ENCODE peak calls at places on chromosomes 11 and 22, in six cellular contexts. X is ovary, T is adrenal gland, S is A549, G is body of pancreas, A is IMR-90. Y is an unnamed sample.

GRCh38 chr11:117096973-117097566 is 1.2 kb downstream of the SIK3 start:
- DNase-seq in X (no peak), T (no peak), S (no peak), G (no peak), A (no peak), Y (no peak)

GRCh38 chr11:83826078-83826477 is 539.9 kb upstream of the CCDC90B start:
- DNase-seq in X (no peak), T (no peak), S (no peak), G (no peak), A (no peak), Y (no peak)

GRCh38 chr11:790721-791564 is 1.1 kb upstream of the CEND1 start:
- DNase-seq in X (no peak), T (no peak), S (peak; percentile 74), G (no peak), A (no peak), Y (no peak)

GRCh38 chr11:87778341-87778740 is 396.9 kb downstream of the RAB38 start:
- DNase-seq in X (no peak), T (peak; percentile 47), S (no peak), G (no peak), A (no peak), Y (no peak)

GRCh38 chr11:43574949-43575915 is 105.3 kb upstream of the HSD17B12 start:
- DNase-seq in X (no peak), T (peak; percentile 51), S (peak; percentile 23), G (no peak), A (peak; percentile 82), Y (no peak)

GRCh38 chr11:69501121-69501489 is 19.6 kb downstream of the LINC01488 start:
- DNase-seq in X (no peak), T (no peak), S (no peak), G (no peak), A (no peak), Y (no peak)

GRCh38 chr11:848380-848931 is 5.8 kb downstream of the TSPAN4 start:
- DNase-seq in X (peak; percentile 46), T (peak; percentile 56), S (no peak), G (peak; percentile 60), A (no peak), Y (peak; percentile 60)

GRCh38 chr11:87097582-87097981 is 59.8 kb downstream of the TMEM135 start:
- DNase-seq in X (no peak), T (peak; percentile 64), S (peak; percentile 63), G (peak; percentile 47), A (peak; percentile 27), Y (peak; percentile 57)

GRCh38 chr11:65571940-65572339 is 398 bp upstream of the FAM89B start:
- DNase-seq in X (no peak), T (peak; percentile 44), S (peak; percentile 79), G (peak; percentile 53), A (peak; percentile 44), Y (peak; percentile 36)

GRCh38 chr11:11436715-11437313 is 83.8 kb upstream of the CSNK2A3 start:
- DNase-seq in X (peak; percentile 45), T (peak; percentile 35), S (no peak), G (peak; percentile 26), A (no peak), Y (no peak)

GRCh38 chr11:119101367-119101758 is 290 bp downstream of the DPAGT1 start:
- DNase-seq in X (no peak), T (no peak), S (peak; percentile 39), G (no peak), A (no peak), Y (no peak)

GRCh38 chr11:9859491-9860305 is 195.8 kb downstream of the SWAP70 start:
- DNase-seq in X (no peak), T (no peak), S (no peak), G (no peak), A (peak; percentile 62), Y (no peak)

GRCh38 chr11:34284836-34285235 is 73.0 kb downstream of the ABTB2 start:
- DNase-seq in X (no peak), T (no peak), S (no peak), G (no peak), A (no peak), Y (no peak)

GRCh38 chr11:58926695-58927094 is 12.6 kb upstream of the GLYATL1 start:
- DNase-seq in X (no peak), T (no peak), S (peak; percentile 5), G (no peak), A (peak; percentile 79), Y (no peak)

GRCh38 chr22:32048069-32048468 is 5.0 kb downstream of the SLC5A1 start:
- DNase-seq in X (no peak), T (no peak), S (no peak), G (no peak), A (no peak), Y (no peak)

GRCh38 chr11:111601636-111601978 is 642 bp upstream of the SIK2 start:
- DNase-seq in X (no peak), T (no peak), S (no peak), G (no peak), A (no peak), Y (no peak)

GRCh38 chr11:22510010-22510409 is 115.6 kb downstream of the FANCF start:
- DNase-seq in X (no peak), T (no peak), S (no peak), G (no peak), A (no peak), Y (no peak)

GRCh38 chr11:27635567-27636037 is 64.7 kb downstream of the BDNF start:
- DNase-seq in X (no peak), T (no peak), S (no peak), G (no peak), A (no peak), Y (no peak)
- TF ChIP-seq POLR2A in X (no peak), T (no peak), S (no peak), G (no peak), A (no peak), Y (no peak)

GRCh38 chr22:19962909-19963806 is 21.5 kb upstream of the TXNRD2 start:
- DNase-seq in X (no peak), T (peak; percentile 74), S (no peak), G (peak; percentile 97), A (peak; percentile 58), Y (peak; percentile 95)

GRCh38 chr22:19961201-19961580 is 19.6 kb upstream of the TXNRD2 start:
- DNase-seq in X (no peak), T (no peak), S (no peak), G (no peak), A (no peak), Y (no peak)

GRCh38 chr22:19960491-19961200 is 19.0 kb upstream of the TXNRD2 start:
- DNase-seq in X (no peak), T (no peak), S (no peak), G (no peak), A (no peak), Y (no peak)

GRCh38 chr22:19962246-19962908 is 20.8 kb upstream of the TXNRD2 start:
- DNase-seq in X (peak; percentile 42), T (peak; percentile 90), S (peak; percentile 77), G (peak; percentile 90), A (peak; percentile 73), Y (peak; percentile 90)

DNA sequence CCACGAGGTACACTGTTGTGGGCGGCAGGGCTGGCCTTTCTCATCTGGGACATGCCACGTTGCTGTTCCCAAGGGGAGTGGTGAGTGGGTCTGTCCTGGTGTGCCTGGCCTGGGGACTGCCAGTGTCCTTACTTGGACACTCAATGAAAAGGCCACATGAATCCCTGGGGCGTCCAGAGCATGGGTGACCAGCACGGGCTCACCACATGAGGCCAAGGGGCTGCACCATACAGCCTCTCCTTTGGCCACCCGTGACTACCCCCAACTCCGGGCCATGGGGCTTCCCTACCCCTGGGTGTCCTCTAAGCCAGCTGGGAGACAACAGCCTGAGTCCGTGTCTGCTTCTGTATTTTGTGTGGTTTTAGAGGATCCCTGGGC is 20.2 kb upstream of the TXNRD2 start:
- DNase-seq in X (no peak), T (no peak), S (no peak), G (no peak), A (no peak), Y (no peak)
- H3K27ac ChIP-seq in X (no peak overlapping the region), T (no peak overlapping the region), S (no peak overlapping the region), G (peak overlapping the region; percentile 88), A (no peak overlapping the region), Y (no peak overlapping the region)

GRCh38 chr11:57310630-57311086 is 14.1 kb downstream of the TNKS1BP1 start:
- DNase-seq in X (no peak), T (peak; percentile 88), S (no peak), G (peak; percentile 92), A (peak; percentile 27), Y (no peak)

GRCh38 chr11:57312511-57313021 is 12.2 kb downstream of the TNKS1BP1 start:
- DNase-seq in X (no peak), T (no peak), S (no peak), G (peak; percentile 47), A (no peak), Y (peak; percentile 47)

GRCh38 chr11:57313071-57313787 is 11.5 kb downstream of the TNKS1BP1 start:
- DNase-seq in X (no peak), T (peak; percentile 61), S (no peak), G (peak; percentile 32), A (no peak), Y (peak; percentile 57)

GRCh38 chr11:57310091-57310490 is 14.7 kb downstream of the TNKS1BP1 start:
- DNase-seq in X (no peak), T (no peak), S (no peak), G (peak; percentile 24), A (no peak), Y (no peak)

DNA sequence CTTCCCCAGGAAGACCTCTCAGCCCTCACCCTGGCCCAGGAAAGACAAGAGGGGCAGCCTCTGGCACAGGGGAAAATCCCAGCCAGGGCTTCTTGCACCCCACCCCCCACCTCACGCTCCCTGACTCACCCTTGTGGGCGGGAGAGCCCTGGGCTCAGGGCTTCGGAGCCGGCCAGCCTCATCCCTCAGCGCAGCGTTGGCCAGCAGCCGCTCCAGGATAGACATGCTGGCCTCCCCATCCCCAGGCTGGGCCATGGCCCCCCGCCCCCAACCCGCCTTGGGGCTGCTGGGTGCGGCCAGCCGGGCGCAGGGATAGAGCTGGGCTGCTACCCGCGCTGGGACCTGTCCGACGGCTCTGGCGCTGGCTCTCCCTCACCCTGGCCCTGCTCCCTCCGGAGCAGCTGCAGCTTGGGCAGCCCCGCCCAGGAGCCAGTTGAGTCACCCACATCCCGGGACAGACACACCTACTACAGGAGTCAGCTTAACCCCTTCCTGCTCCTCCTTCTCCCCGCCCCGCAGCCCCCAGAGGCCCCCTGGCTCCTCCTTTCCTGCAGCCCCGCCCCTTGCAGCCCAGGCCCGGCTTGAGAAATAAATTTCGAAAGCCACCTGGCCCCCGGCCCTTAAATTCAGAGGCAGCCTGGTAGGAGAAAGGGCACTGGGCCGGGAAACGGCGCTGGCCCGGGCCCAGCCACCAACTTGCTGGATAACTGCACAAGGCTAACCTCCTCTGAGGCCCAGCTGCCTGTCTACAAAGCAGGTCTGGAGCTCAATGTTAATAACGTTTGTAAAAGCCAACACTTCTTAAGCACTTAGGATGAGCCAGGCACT is 13.4 kb downstream of the TNKS1BP1 start:
- DNase-seq in X (peak; percentile 96), T (peak; percentile 98), S (peak; percentile 92), G (peak; percentile 98), A (peak; percentile 97), Y (peak; percentile 94)
- TF ChIP-seq POLR2A in X (peak; percentile 50), T (peak; percentile 96), S (peak; percentile 32), G (peak; percentile 93), A (peak; percentile 65), Y (no peak)

GRCh38 chr22:47175151-47175760 is 412.8 kb downstream of the TBC1D22A start:
- DNase-seq in X (peak; percentile 65), T (peak; percentile 27), S (no peak), G (peak; percentile 9), A (peak; percentile 88), Y (no peak)
- H3K27ac ChIP-seq in X (peak overlapping the region; percentile 27), T (no peak overlapping the region), S (no peak overlapping the region), G (no peak overlapping the region), A (peak overlapping the region; percentile 46), Y (no peak overlapping the region)